ENCODE peak calls at places on chromosomes 1 and 21, in four cellular contexts. Q is stomach, K is PC-9, M is GM23338. L is an unnamed sample.

GRCh38 chr1:229221106-229222019 is 49.5 kb upstream of the RAB4A start:
- DNase-seq in Q (peak; percentile 76), K (peak; percentile 47), M (no peak), L (peak; percentile 78)

GRCh38 chr1:39788426-39788757 is 273 bp downstream of the BMP8B start:
- DNase-seq in Q (no peak), K (no peak), M (peak; percentile 56), L (no peak)

GRCh38 chr1:84689514-84690396 is 506 bp downstream of the SSX2IP start:
- DNase-seq in Q (peak; percentile 58), K (no peak), M (peak; percentile 77), L (peak; percentile 87)

GRCh38 chr1:162873671-162874666 is 13.0 kb upstream of the CCDC190 start:
- DNase-seq in Q (no peak), K (no peak), M (peak; percentile 30), L (no peak)

GRCh38 chr21:42113926-42114409 is 42.9 kb downstream of the UMODL1 start:
- DNase-seq in Q (no peak), K (no peak), M (no peak), L (peak; percentile 32)

GRCh38 chr1:80023366-80023765 is 1016.8 kb upstream of the ADGRL4 start:
- DNase-seq in Q (no peak), K (no peak), M (no peak), L (no peak)

GRCh38 chr1:48810740-48811139 is 34.0 kb upstream of the BEND5 start:
- DNase-seq in Q (no peak), K (no peak), M (no peak), L (no peak)

GRCh38 chr1:222463059-222463730 is 84.7 kb downstream of the HHIPL2 start:
- DNase-seq in Q (no peak), K (no peak), M (no peak), L (no peak)

GRCh38 chr1:5245348-5245747 is 590.9 kb downstream of the AJAP1 start:
- DNase-seq in Q (no peak), K (no peak), M (no peak), L (no peak)

GRCh38 chr1:242008788-242009500 is 10.0 kb upstream of the MAP1LC3C start:
- DNase-seq in Q (no peak), K (no peak), M (peak; percentile 12), L (no peak)

GRCh38 chr1:97174039-97174704 is 452.6 kb downstream of the PTBP2 start:
- DNase-seq in Q (no peak), K (peak; percentile 60), M (no peak), L (no peak)

GRCh38 chr1:91572044-91572443 is 71.4 kb downstream of the CDC7 start:
- DNase-seq in Q (no peak), K (no peak), M (no peak), L (no peak)

DNA sequence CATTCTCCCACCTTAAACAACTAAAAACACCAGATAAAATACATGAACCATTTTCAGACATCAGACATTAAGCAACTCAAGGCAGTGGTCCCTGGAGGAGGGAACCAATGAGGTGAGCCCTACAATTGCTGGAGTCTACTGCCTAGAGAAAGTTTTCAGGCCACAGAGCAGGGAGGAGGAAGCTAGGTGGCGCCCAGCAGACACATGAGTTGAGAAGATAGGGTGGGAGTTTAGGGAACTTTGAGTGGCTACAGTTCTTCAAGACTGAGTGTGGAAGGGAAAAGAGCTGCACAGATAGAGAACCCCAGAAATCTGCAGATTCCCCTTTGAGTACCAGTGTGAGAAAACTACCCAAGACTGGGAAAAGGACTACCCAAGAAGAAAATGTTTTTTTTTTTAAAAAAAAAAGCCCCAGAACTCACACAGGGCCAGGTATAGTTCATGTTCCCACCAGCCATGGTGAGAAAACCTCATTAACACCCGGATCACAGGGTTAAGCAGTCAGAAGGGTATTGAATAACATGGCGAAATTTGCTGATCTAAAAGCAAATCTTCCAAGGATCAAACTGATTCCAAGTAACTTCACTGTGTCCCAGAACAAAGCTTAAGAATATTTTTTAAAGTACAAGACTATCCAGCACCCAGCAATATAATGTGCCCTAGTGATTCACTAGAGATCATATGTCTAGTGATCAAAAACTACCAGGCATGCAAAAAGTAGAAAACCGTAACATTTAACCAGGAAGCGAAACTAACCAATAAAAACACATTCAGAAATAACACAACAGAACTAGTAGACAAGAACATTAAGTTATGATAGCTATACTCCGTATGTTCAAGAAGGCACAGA is 12.0 kb downstream of the ALDH9A1 start:
- DNase-seq in Q (no peak), K (no peak), M (peak; percentile 57), L (no peak)
- TF ChIP-seq CTCF in Q (no peak), K (no peak), M (peak; percentile 78), L (no peak)

GRCh38 chr1:225766967-225767413 is 10.6 kb upstream of the SRP9 start:
- DNase-seq in Q (peak; percentile 23), K (no peak), M (no peak), L (no peak)
- H3K4me1 ChIP-seq in Q (peaks cover 81% of the 10 kb centered on the region), K (peaks cover 56% of the 10 kb centered on the region), M (peaks cover 41% of the 10 kb centered on the region), L (peaks cover 22% of the 10 kb centered on the region)

GRCh38 chr1:216723274-216723780 is at the start of gene ESRRG:
- DNase-seq in Q (peak; percentile 88), K (no peak), M (peak; percentile 91), L (peak; percentile 84)
- H3K4me3 ChIP-seq in Q (peak within 1 kb of the TSS; percentile 41), K (peak within 1 kb of the TSS; percentile 43), M (peak within 1 kb of the TSS; percentile 64), L (peak within 1 kb of the TSS; percentile 66)

GRCh38 chr1:150514260-150514659 is 1.3 kb upstream of the FALEC start:
- DNase-seq in Q (no peak), K (no peak), M (no peak), L (peak; percentile 66)

GRCh38 chr1:150514913-150515327 is 632 bp upstream of the FALEC start:
- DNase-seq in Q (no peak), K (no peak), M (peak; percentile 72), L (no peak)

GRCh38 chr1:150516050-150516591 is 569 bp downstream of the FALEC start:
- DNase-seq in Q (no peak), K (no peak), M (peak; percentile 58), L (peak; percentile 48)

GRCh38 chr1:150516616-150517015 is 1.1 kb downstream of the FALEC start:
- DNase-seq in Q (no peak), K (no peak), M (peak; percentile 19), L (no peak)

GRCh38 chr1:150515328-150516049 is at the start of gene FALEC:
- DNase-seq in Q (peak; percentile 98), K (peak; percentile 97), M (peak; percentile 98), L (peak; percentile 99)
- TF ChIP-seq CTCF in Q (no peak), K (no peak), M (no peak), L (peak; percentile 10)

DNA sequence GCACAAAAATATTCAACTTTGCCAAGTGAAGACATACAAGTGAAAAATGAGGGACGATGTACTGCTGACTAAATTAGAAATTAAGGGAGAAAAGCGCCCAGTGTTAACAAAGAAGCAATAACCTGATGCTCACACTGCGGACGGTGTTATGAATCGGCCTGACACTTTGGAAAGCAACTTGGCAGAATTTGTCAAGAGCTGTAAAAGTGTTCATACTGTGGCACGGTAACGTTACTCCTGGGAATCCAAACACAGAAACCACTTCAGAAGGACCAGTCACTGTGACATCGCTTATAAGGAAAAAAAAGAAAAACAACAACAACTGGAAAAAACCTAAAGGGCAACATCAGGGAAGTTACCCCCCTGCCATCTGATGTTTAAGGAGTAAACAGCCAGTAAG is 27.8 kb downstream of the CAPZB start:
- DNase-seq in Q (no peak), K (no peak), M (no peak), L (no peak)
- H3K4me1 ChIP-seq in Q (peaks cover 95% of the 10 kb centered on the region), K (no peaks in the 10 kb centered on the region), M (peaks cover 89% of the 10 kb centered on the region), L (peaks cover 40% of the 10 kb centered on the region)

GRCh38 chr1:209769171-209769904 is 13.5 kb downstream of the TRAF3IP3 start:
- DNase-seq in Q (no peak), K (no peak), M (no peak), L (peak; percentile 86)
- H3K4me3 ChIP-seq in Q (peak overlapping the region; percentile 24), K (no peak overlapping the region), M (no peak overlapping the region), L (peak overlapping the region; percentile 0)

L was measured in kidney.